ENCODE peak calls at places on chromosomes 12 and 14, in ten cellular contexts. R is AG04450, M is HL-60, H is SK-N-SH, D is tibial nerve, X is hepatocyte, O is astrocyte, V is lower lobe of right lung, Y is endodermal cell, S is keratinocyte. J is an unnamed sample.

GRCh38 chr14:32940066-32940651 is 1.5 kb downstream of the NPAS3 start:
- DNase-seq in H (no peak), X (no peak), R (no peak), S (no peak), D (no peak), Y (no peak), O (peak), V (no peak), M (no peak), J (no peak)

GRCh38 chr14:105500036-105500725 is 9.1 kb downstream of the TEDC1 start:
- DNase-seq in V (no peak), R (no peak), H (peak), D (no peak), S (no peak), O (no peak), Y (no peak), M (no peak), X (no peak), J (no peak)

GRCh38 chr12:119938049-119938667 is 50.9 kb upstream of the BICDL1 start:
- DNase-seq in D (peak), X (peak), S (peak), V (no peak), R (peak), H (peak), M (peak), O (peak), Y (peak), J (peak)

GRCh38 chr12:93122089-93122488 is 193.0 kb upstream of the EEA1 start:
- DNase-seq in M (no peak), X (no peak), Y (no peak), O (peak), R (no peak), H (no peak), S (peak), D (no peak), V (no peak), J (peak)

GRCh38 chr14:98889107-98889835 is 382.7 kb downstream of the BCL11B start:
- DNase-seq in D (no peak), H (no peak), O (no peak), V (no peak), S (no peak), M (no peak), X (no peak), R (no peak), Y (peak), J (no peak)

GRCh38 chr14:64891839-64892375 is 12.2 kb upstream of the SPTB start:
- DNase-seq in Y (peak), R (peak), O (peak), H (peak), D (no peak), M (peak), X (peak), S (no peak), V (no peak), J (peak)

GRCh38 chr14:106790189-106791036 is 1264.0 kb downstream of the TMEM121 start:
- DNase-seq in D (no peak), M (peak), H (peak), S (no peak), R (no peak), V (peak), O (no peak), X (no peak), Y (peak), J (no peak)

GRCh38 chr14:104240426-104241157 is 102.2 kb downstream of the KIF26A start:
- DNase-seq in X (no peak), S (no peak), Y (peak), H (peak), O (no peak), V (peak), D (no peak), M (no peak), R (no peak), J (no peak)

GRCh38 chr14:76386922-76387782 is 11.2 kb downstream of the ESRRB start:
- DNase-seq in H (peak), M (peak), Y (peak), O (peak), V (peak), D (no peak), S (no peak), R (peak), X (peak), J (peak)

GRCh38 chr14:75705014-75705413 is 44.0 kb downstream of the TTLL5 start:
- DNase-seq in Y (no peak), M (no peak), X (no peak), V (no peak), S (no peak), R (no peak), O (no peak), D (no peak), H (no peak), J (no peak)

GRCh38 chr14:99425272-99425681 is 55.4 kb downstream of the SETD3 start:
- DNase-seq in Y (no peak), V (peak), M (no peak), O (no peak), X (no peak), D (no peak), R (no peak), H (no peak), S (no peak), J (no peak)

GRCh38 chr12:128586630-128587029 is 237.1 kb downstream of the SLC15A4 start:
- DNase-seq in O (no peak), Y (peak), S (no peak), H (no peak), R (no peak), M (no peak), D (no peak), V (no peak), X (no peak), J (no peak)

GRCh38 chr12:41521872-41522379 is 333.8 kb downstream of the PDZRN4 start:
- DNase-seq in R (peak), Y (no peak), X (peak), H (no peak), S (peak), D (no peak), M (no peak), V (no peak), O (peak), J (peak)

GRCh38 chr12:84875241-84875640 is 37.4 kb downstream of the SLC6A15 start:
- DNase-seq in R (no peak), S (no peak), O (no peak), H (no peak), Y (no peak), M (no peak), D (no peak), V (no peak), X (no peak), J (no peak)

GRCh38 chr12:112992541-112993398 is 14.5 kb downstream of the OAS2 start:
- DNase-seq in S (peak), Y (peak), R (peak), D (peak), X (peak), V (peak), O (peak), H (peak), M (peak), J (peak)

GRCh38 chr14:70692210-70692609 is 50.5 kb downstream of the TTC9 start:
- DNase-seq in V (peak), Y (no peak), O (no peak), S (no peak), D (no peak), H (no peak), R (no peak), X (no peak), M (no peak), J (peak)

GRCh38 chr14:76564471-76565119 is 188.7 kb downstream of the ESRRB start:
- DNase-seq in Y (peak), V (no peak), O (no peak), D (no peak), H (no peak), S (no peak), R (no peak), M (no peak), X (no peak), J (no peak)

GRCh38 chr14:52911904-52912303 is 38.9 kb downstream of the FERMT2 start:
- DNase-seq in O (no peak), X (no peak), Y (no peak), H (no peak), D (no peak), M (no peak), S (no peak), V (no peak), R (no peak), J (no peak)

DNA sequence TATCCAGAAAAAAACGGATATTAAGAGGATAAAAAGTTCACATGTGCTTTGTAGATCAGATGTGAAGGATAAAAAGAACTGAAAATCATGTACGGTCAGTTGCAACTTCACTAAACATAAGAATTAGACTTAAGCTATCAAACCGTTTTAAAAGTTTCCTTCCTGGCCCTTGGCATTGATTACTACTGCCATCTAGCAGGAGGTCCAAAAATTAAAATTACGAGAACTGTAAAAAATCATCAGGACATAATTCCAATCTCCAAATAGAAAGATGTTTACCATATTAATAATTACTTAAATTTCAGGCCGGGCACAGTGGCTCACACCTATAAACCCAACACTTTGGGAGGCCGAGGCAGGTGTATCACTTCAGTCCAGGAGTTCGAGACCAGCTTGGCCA is 7.9 kb downstream of the WDR89 start:
- DNase-seq in V (no peak), H (no peak), M (no peak), O (no peak), R (no peak), D (no peak), Y (no peak), S (no peak), X (no peak), J (no peak)
- TF ChIP-seq CTCF in V (no peak), H (peak), M (no peak), O (no peak), R (peak), D (no peak), Y (no peak), S (no peak), X (no peak), J (no peak)

DNA sequence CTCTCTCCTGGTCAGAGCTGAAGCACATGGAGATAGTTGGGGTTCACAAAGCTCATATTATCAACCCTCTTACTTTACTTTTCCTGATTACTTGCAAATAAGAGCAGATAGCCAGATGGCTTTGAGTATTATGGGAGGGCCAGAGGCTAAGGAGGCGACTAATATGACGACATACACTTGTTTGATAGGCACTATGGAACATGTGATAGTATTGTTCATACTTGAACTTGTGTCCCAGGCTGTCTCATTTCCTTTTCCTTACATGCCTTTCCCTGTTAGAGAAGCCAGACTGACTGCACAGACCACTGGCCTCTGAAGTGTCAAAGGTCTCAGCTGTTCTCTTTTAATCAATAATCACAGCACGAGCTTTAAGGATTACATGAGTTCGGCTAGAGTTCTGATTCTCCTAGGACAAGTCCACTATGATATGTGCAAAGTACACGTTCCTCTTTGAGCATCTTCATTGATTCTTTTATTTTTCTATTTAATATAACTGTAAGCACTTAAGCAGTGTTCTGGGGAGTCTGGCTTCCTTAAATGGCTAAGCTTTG is 326.0 kb downstream of the PRKD1 start:
- DNase-seq in X (no peak), H (no peak), Y (no peak), O (peak), V (no peak), M (no peak), R (no peak), S (no peak), D (no peak), J (no peak)
- H3K4me3 ChIP-seq in X (no peak), H (no peak), Y (no peak), O (no peak), V (no peak), M (no peak), R (no peak), S (no peak), D (no peak), J (no peak)

GRCh38 chr12:132447731-132448452 is 42.1 kb upstream of the FBRSL1 start:
- DNase-seq in V (no peak), Y (no peak), X (no peak), R (no peak), M (no peak), D (no peak), O (no peak), S (no peak), H (no peak), J (no peak)
- H3K27ac ChIP-seq in V (no peak), Y (no peak), X (no peak), R (no peak), M (no peak), D (no peak), O (no peak), S (no peak), H (no peak), J (no peak)

GRCh38 chr14:96051642-96052540 is 12.7 kb downstream of the C14orf132 start:
- DNase-seq in M (no peak), V (no peak), R (no peak), S (no peak), O (no peak), H (no peak), Y (peak), D (no peak), X (no peak), J (no peak)
- TF ChIP-seq CTCF in M (no peak), V (no peak), R (no peak), S (peak), O (peak), H (no peak), Y (peak), D (no peak), X (peak), J (peak)

DNA sequence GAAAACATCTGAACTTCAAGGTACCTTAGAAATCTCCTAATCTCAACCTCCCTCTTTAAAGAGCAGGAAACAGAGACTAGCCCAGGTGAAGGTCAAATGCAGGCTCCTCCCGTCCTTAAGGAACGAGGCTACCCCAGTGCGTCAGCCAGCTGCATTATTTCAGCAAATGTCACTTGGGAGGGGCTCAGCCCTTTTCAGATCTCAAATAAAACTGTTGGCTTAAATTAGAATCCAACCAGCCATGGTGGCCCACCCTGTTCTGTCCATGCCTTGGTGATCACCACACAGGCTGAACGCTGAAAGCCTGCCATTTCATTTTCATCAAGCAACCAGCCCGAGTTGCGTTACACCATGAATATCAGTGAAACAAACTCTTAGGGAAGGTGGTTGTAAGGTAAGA is 6.9 kb downstream of the SYNE3 start:
- DNase-seq in D (no peak), O (no peak), S (no peak), H (no peak), R (no peak), X (no peak), V (no peak), Y (no peak), M (no peak), J (no peak)
- H3K4me3 ChIP-seq in D (no peak), O (no peak), S (no peak), H (no peak), R (no peak), X (no peak), V (no peak), Y (no peak), M (no peak), J (no peak)

GRCh38 chr12:32419520-32419960 is 20.2 kb downstream of the FGD4 start:
- DNase-seq in X (no peak), S (no peak), D (no peak), R (no peak), H (no peak), V (peak), O (peak), Y (no peak), M (no peak), J (peak)
- H3K27ac ChIP-seq in X (no peak), S (no peak), D (no peak), R (no peak), H (no peak), V (no peak), O (no peak), Y (no peak), M (no peak), J (no peak)

GRCh38 chr12:89962648-89963047 is 254.0 kb upstream of the ATP2B1 start:
- DNase-seq in S (no peak), X (no peak), V (no peak), Y (no peak), H (no peak), M (no peak), D (no peak), O (no peak), R (no peak), J (no peak)
- TF ChIP-seq CTCF in S (no peak), X (peak), V (peak), Y (peak), H (peak), M (no peak), D (no peak), O (peak), R (peak), J (peak)

GRCh38 chr12:6849976-6850560 is 1.0 kb downstream of the CDCA3 start:
- DNase-seq in X (no peak), V (no peak), S (no peak), O (no peak), Y (no peak), D (no peak), H (no peak), R (no peak), M (no peak), J (no peak)
- H3K4me3 ChIP-seq in X (no peak), V (no peak), S (peak), O (peak), Y (peak), D (no peak), H (peak), R (peak), M (peak), J (peak)

GRCh38 chr12:132772551-132772950 is 10.9 kb upstream of the ANKLE2 start:
- DNase-seq in O (no peak), H (no peak), V (no peak), X (no peak), M (peak), R (no peak), S (no peak), D (no peak), Y (no peak), J (no peak)

GRCh38 chr12:132774646-132775275 is 13.1 kb upstream of the ANKLE2 start:
- DNase-seq in O (no peak), Y (no peak), M (no peak), X (no peak), H (no peak), S (no peak), D (no peak), V (no peak), R (no peak), J (no peak)

GRCh38 chr12:132775502-132776233 is 14.0 kb upstream of the ANKLE2 start:
- DNase-seq in D (no peak), R (no peak), X (no peak), O (no peak), V (no peak), S (no peak), H (no peak), Y (no peak), M (no peak), J (no peak)

GRCh38 chr12:132773077-132774020 is 11.7 kb upstream of the ANKLE2 start:
- DNase-seq in S (no peak), X (no peak), D (no peak), H (no peak), Y (no peak), O (no peak), R (no peak), V (no peak), M (no peak), J (no peak)

DNA sequence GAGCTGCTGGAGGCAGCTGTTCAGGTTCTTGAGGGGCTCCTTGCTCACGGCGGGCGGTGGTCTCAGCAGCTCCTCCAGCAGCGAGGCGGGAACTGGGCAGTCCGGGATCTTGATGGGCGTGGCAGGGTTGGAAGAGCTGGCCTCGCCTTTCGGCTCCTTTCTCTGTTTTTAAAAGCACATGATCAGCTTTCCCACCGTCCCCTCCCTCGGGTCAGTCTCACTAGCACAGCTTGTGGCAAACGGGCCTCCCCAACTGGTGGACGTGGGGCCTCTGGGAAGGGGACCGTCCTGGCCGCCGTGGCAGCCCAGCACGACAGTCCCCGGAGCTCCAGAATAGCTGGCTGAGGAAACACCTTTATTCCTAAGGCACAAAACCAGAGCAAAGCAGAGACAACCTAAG is 12.5 kb upstream of the ANKLE2 start:
- DNase-seq in R (no peak), V (no peak), Y (no peak), X (no peak), M (no peak), D (no peak), O (no peak), H (no peak), S (no peak), J (no peak)
- H3K27ac ChIP-seq in R (no peak), V (no peak), Y (no peak), X (no peak), M (no peak), D (no peak), O (no peak), H (no peak), S (no peak), J (no peak)